ENCODE peak calls at places on chromosomes 6 and 20, in four cellular contexts. K, W, Z and G are unnamed samples.

GRCh38 chr6:15752820-15753219 is 90.0 kb upstream of the DTNBP1 start:
- DNase-seq in K (no peak), W (no peak), Z (no peak), G (no peak)

GRCh38 chr6:149392535-149392934 is 7.5 kb upstream of the SUMO4 start:
- DNase-seq in K (no peak), W (no peak), Z (no peak), G (no peak)

GRCh38 chr6:48611332-48611731 is 500.3 kb upstream of the PTCHD4 start:
- DNase-seq in K (no peak), W (no peak), Z (peak; percentile 46), G (peak; percentile 92)

GRCh38 chr6:34243131-34243771 is 5.6 kb downstream of the SMIM29 start:
- DNase-seq in K (no peak), W (no peak), Z (peak; percentile 77), G (peak; percentile 67)

GRCh38 chr6:29834564-29835436 is 7.2 kb downstream of the HLA-G start:
- DNase-seq in K (no peak), W (peak; percentile 42), Z (no peak), G (peak; percentile 62)

GRCh38 chr20:25272223-25273000 is 24.5 kb downstream of the PYGB start:
- DNase-seq in K (peak; percentile 7), W (no peak), Z (no peak), G (no peak)

GRCh38 chr6:28282923-28283322 is 1.6 kb downstream of the PGBD1 start:
- DNase-seq in K (no peak), W (no peak), Z (no peak), G (no peak)

GRCh38 chr20:51164732-51165530 is 142.0 kb upstream of the KCNG1 start:
- DNase-seq in K (no peak), W (no peak), Z (no peak), G (no peak)

GRCh38 chr6:9126845-9127560 is 691.7 kb upstream of the SLC35B3 start:
- DNase-seq in K (no peak), W (no peak), Z (peak; percentile 99), G (peak; percentile 75)

GRCh38 chr6:77930945-77931344 is 278.1 kb downstream of the MEI4 start:
- DNase-seq in K (no peak), W (no peak), Z (no peak), G (no peak)

GRCh38 chr20:37627767-37628130 is 66.1 kb upstream of the CTNNBL1 start:
- DNase-seq in K (no peak), W (no peak), Z (no peak), G (peak; percentile 37)

GRCh38 chr6:56959094-56959493 is 4.2 kb downstream of the BEND6 start:
- DNase-seq in K (no peak), W (no peak), Z (peak; percentile 28), G (peak; percentile 51)
- H3K4me3 ChIP-seq in K (no peak overlapping the region), W (no peak overlapping the region), Z (no peak overlapping the region), G (peak overlapping the region; percentile 49)

DNA sequence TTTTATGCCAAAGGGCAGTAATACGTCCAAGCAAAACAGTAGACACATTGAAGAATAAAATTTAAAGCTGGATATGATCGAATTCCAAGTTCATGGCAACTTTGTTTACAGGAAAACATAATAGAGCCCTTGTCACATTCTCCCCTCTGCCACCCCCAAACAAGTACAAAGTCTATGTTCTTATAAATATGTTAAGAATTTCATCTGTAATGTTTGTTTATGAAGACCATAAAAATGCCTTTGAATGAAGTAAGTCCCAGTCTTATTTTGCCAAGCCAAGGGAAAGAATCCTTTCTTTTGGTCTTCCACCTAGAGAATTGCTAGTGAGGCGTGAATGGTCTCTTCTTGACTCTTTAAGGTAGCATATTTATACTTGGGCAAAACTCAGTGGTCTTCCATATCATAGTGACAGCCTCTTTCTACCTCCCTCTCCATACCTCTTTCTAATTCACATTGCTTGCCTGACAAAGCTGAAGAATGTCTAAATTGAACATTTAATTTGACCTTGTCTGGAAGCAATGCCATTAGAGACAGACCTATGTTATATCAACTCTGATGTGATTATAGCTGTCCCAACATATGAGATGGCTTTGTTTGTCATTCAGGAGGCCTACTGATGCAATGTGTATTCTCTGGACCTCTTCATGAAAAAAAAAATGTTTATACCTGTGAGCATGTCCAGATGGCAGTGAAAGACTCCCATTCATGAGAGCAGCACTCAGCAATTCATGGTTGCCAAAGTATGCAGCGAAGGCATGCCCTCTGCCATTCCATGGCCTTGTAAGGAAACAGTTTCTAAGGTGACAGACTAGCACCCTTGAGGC is 70.6 kb upstream of the CCN2 start:
- DNase-seq in K (no peak), W (no peak), Z (no peak), G (peak; percentile 39)
- H3K4me3 ChIP-seq in K (no peak overlapping the region), W (no peak overlapping the region), Z (no peak overlapping the region), G (no peak overlapping the region)

DNA sequence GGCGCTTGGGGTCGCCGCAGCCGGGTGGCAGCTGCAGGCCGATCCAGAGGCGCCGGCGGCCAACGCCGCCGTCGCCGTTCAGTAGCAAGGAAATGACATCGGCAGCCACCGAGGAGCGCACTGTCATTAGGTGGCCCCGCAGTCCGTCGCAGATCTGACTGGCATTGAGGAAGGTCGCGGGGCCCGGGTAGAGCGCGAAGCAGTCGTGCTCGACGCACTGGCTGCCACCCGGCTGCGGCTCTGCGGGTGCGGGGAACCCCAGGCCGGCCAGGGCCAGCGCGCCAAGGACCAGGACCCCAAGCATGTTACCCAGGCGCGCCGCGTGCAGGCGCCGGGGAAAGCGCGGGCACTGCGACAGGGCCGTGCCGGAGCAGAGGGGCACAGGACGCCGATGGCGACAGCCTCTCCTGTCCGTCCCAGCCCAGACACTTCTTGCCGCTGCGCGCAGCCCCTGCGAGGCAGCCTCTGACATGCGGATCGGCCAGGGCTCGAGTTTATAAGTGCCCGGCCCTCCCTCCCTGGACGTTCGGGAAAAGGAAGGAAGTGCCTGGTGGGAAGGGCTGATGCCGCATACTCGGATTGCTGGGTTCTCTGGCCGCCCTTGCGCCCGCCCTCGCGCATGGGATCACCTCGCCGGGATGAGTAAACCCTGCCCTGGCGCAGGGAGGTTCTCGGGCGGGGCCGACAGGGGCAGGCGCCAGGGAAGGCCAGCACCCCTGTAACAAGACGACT is at the start of gene THBD:
- DNase-seq in K (peak; percentile 86), W (no peak), Z (peak; percentile 12), G (peak; percentile 73)
- H3K4me3 ChIP-seq in K (peak within 1 kb of the TSS; percentile 80), W (no peak within 1 kb of the TSS), Z (no peak within 1 kb of the TSS), G (peak within 1 kb of the TSS; percentile 73)

GRCh38 chr20:38730167-38730988 is 6.1 kb downstream of the SLC32A1 start:
- DNase-seq in K (no peak), W (no peak), Z (no peak), G (no peak)
- H3K4me3 ChIP-seq in K (peak overlapping the region; percentile 53), W (peak overlapping the region; percentile 77), Z (no peak overlapping the region), G (no peak overlapping the region)

GRCh38 chr6:168035098-168035660 is 37.7 kb downstream of the KIF25 start:
- DNase-seq in K (peak; percentile 78), W (no peak), Z (peak; percentile 78), G (peak; percentile 48)
- H3K4me3 ChIP-seq in K (peak overlapping the region; percentile 64), W (no peak overlapping the region), Z (peak overlapping the region; percentile 58), G (peak overlapping the region; percentile 68)

DNA sequence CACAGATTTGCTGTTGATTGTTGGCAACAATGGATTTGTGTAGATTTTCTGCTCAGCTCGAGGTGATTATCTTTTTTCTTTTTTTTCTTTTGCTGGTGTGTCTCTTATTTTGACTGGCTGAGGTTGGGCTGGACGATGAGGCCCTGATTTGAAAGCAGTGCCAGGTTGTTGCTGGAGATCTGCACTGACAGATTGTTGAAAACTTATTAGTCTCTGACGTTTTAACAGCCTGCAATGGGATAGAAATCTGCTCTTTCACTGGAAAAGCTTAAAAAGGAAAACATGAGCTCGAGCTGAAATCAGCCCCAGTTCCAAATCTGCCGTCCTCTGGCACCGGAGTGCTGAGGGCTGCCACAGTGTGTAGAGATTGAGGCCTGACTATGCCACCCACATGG is 87.7 kb downstream of the PDE7B start:
- DNase-seq in K (no peak), W (no peak), Z (no peak), G (no peak)
- H3K4me3 ChIP-seq in K (peak overlapping the region; percentile 37), W (no peak overlapping the region), Z (no peak overlapping the region), G (no peak overlapping the region)

GRCh38 chr6:41758641-41759035 is 11.4 kb upstream of the PGC start:
- DNase-seq in K (no peak), W (no peak), Z (no peak), G (no peak)

GRCh38 chr6:41755895-41756294 is 8.7 kb upstream of the PGC start:
- DNase-seq in K (no peak), W (no peak), Z (no peak), G (no peak)

GRCh38 chr6:41757931-41758640 is 10.9 kb upstream of the PGC start:
- DNase-seq in K (no peak), W (no peak), Z (peak; percentile 29), G (no peak)

GRCh38 chr6:41757268-41757667 is 10.1 kb upstream of the PGC start:
- DNase-seq in K (no peak), W (no peak), Z (no peak), G (no peak)

DNA sequence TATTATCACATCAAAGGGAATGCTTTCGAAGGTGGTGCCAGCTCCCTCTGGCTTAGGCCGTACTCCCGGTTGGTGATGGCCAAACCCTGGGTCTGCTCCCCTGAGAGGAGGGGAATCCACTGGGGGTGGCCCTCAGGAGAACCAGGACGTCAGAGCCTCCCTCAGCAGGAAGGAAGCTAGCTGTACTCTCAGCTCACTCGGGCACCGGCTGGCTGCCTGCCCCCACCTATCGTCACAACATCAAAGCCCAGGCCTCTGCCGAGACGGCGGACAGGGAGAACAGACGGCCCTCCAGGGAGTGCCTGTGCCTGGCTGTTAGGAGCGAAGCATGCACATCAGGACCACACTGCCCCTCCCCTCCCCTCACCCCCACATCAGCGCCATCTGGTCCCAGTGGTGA is 9.2 kb upstream of the PGC start:
- DNase-seq in K (no peak), W (no peak), Z (no peak), G (no peak)
- H3K4me3 ChIP-seq in K (no peak overlapping the region), W (no peak overlapping the region), Z (no peak overlapping the region), G (no peak overlapping the region)

GRCh38 chr20:48026981-48027592 is 241.8 kb upstream of the SULF2 start:
- DNase-seq in K (no peak), W (no peak), Z (no peak), G (no peak)
- H3K4me3 ChIP-seq in K (no peak overlapping the region), W (no peak overlapping the region), Z (no peak overlapping the region), G (no peak overlapping the region)

GRCh38 chr6:113050010-113050893 is 703.1 kb downstream of the RFPL4B start:
- DNase-seq in K (no peak), W (no peak), Z (peak; percentile 44), G (peak; percentile 7)
- H3K4me3 ChIP-seq in K (no peak overlapping the region), W (no peak overlapping the region), Z (no peak overlapping the region), G (peak overlapping the region; percentile 30)